ENCODE peak calls at places on chromosomes 12 and 14, in five cellular contexts. One of them, this sample, is unnamed.

GRCh38 chr14:39015360-39015961 is 87.6 kb downstream of the SEC23A start:
- DNase-seq in LNCaP clone FGC: no peak
- DNase-seq in foreskin fibroblast: peak
- DNase-seq in endothelial cell of umbilical vein: peak
- DNase-seq in tibial artery: no peak
- DNase-seq in this sample: no peak

GRCh38 chr12:49347307-49348237 is 884 bp downstream of the DNAJC22 start:
- DNase-seq in LNCaP clone FGC: peak
- DNase-seq in foreskin fibroblast: peak
- DNase-seq in endothelial cell of umbilical vein: peak
- DNase-seq in tibial artery: no peak
- DNase-seq in this sample: peak

GRCh38 chr12:52359511-52360103 is 7.7 kb downstream of the KRT85 start:
- DNase-seq in foreskin fibroblast: no peak
- DNase-seq in LNCaP clone FGC: no peak
- DNase-seq in tibial artery: peak
- DNase-seq in endothelial cell of umbilical vein: no peak
- DNase-seq in this sample: no peak

GRCh38 chr14:92513204-92513965 is at the start of gene RIN3:
- DNase-seq in LNCaP clone FGC: no peak
- DNase-seq in tibial artery: peak
- DNase-seq in endothelial cell of umbilical vein: peak
- DNase-seq in foreskin fibroblast: peak
- DNase-seq in this sample: peak

GRCh38 chr12:5085896-5086295 is 42.2 kb downstream of the KCNA5 start:
- DNase-seq in LNCaP clone FGC: no peak
- DNase-seq in tibial artery: no peak
- DNase-seq in endothelial cell of umbilical vein: no peak
- DNase-seq in foreskin fibroblast: peak
- DNase-seq in this sample: no peak

GRCh38 chr14:70622111-70622712 is 19.5 kb upstream of the TTC9 start:
- DNase-seq in LNCaP clone FGC: peak
- DNase-seq in foreskin fibroblast: peak
- DNase-seq in endothelial cell of umbilical vein: peak
- DNase-seq in tibial artery: no peak
- DNase-seq in this sample: peak

GRCh38 chr12:58176296-58176869 is 235.0 kb downstream of the ATP23 start:
- DNase-seq in tibial artery: no peak
- DNase-seq in foreskin fibroblast: peak
- DNase-seq in endothelial cell of umbilical vein: peak
- DNase-seq in LNCaP clone FGC: no peak
- DNase-seq in this sample: peak

GRCh38 chr12:121697093-121697698 is 15.4 kb upstream of the TMEM120B start:
- DNase-seq in foreskin fibroblast: no peak
- DNase-seq in tibial artery: no peak
- DNase-seq in LNCaP clone FGC: no peak
- DNase-seq in endothelial cell of umbilical vein: peak
- DNase-seq in this sample: no peak

GRCh38 chr12:26630546-26631027 is 202.4 kb downstream of the ITPR2 start:
- DNase-seq in foreskin fibroblast: peak
- DNase-seq in LNCaP clone FGC: no peak
- DNase-seq in tibial artery: no peak
- DNase-seq in endothelial cell of umbilical vein: peak
- DNase-seq in this sample: no peak

GRCh38 chr12:45785315-45785714 is 55.8 kb downstream of the ARID2 start:
- DNase-seq in foreskin fibroblast: no peak
- DNase-seq in LNCaP clone FGC: no peak
- DNase-seq in endothelial cell of umbilical vein: no peak
- DNase-seq in tibial artery: no peak
- DNase-seq in this sample: no peak
- TF ChIP-seq CTCF in foreskin fibroblast: no peak
- TF ChIP-seq CTCF in LNCaP clone FGC: no peak
- TF ChIP-seq CTCF in endothelial cell of umbilical vein: no peak
- TF ChIP-seq CTCF in tibial artery: no peak
- TF ChIP-seq CTCF in this sample: no peak

GRCh38 chr12:104669057-104669770 is 212.5 kb downstream of the CHST11 start:
- DNase-seq in endothelial cell of umbilical vein: peak
- DNase-seq in LNCaP clone FGC: no peak
- DNase-seq in tibial artery: no peak
- DNase-seq in foreskin fibroblast: no peak
- DNase-seq in this sample: no peak
- TF ChIP-seq CTCF in endothelial cell of umbilical vein: no peak
- TF ChIP-seq CTCF in LNCaP clone FGC: peak
- TF ChIP-seq CTCF in tibial artery: no peak
- TF ChIP-seq CTCF in foreskin fibroblast: no peak
- TF ChIP-seq CTCF in this sample: no peak

DNA sequence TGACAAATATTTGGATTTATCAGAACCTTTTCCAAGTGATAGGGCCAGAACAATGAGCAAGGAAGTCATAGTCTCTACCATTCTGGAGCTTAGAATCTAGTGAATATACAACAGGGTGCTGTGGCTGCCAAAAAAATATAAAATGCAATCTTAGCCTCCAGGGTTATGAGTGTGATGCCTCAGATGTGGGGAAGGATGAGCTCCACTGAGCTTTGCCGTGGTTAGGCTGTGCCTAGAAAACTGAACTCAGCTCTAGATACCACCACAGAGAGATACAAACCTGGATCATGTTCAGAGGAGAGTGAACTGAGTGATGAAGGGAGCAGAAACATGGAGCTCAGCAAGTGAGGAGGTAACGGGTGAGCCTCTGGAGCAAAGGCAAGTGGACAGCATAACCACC is 138.1 kb upstream of the HIF1A start:
- DNase-seq in LNCaP clone FGC: no peak
- DNase-seq in endothelial cell of umbilical vein: no peak
- DNase-seq in foreskin fibroblast: no peak
- DNase-seq in tibial artery: no peak
- DNase-seq in this sample: no peak
- TF ChIP-seq CTCF in LNCaP clone FGC: no peak
- TF ChIP-seq CTCF in endothelial cell of umbilical vein: no peak
- TF ChIP-seq CTCF in foreskin fibroblast: no peak
- TF ChIP-seq CTCF in tibial artery: no peak
- TF ChIP-seq CTCF in this sample: no peak

DNA sequence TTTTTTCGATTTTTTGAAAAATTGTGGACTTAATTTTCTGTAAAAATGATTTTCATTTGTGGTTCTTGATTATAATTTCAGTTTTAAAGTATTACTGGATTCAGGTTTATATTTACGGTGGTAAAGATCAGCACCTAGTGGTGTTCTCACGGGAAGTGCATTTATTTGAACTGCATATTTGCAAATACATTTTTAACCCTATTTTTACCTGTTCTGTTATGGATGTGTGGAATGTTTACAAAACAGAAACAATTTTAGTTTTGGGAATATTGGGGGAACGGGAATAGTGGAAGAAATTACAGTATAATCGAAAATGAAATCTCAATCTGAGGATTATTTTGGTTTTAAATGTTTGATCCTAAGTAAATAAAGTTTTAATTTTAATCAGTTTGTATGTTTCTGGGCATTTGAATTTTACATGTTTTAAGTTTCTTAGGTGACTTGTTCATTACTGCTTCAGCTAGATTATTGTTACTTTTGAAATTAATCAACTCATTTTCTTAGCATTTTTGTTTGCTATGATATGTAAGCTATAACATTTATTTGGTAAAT is 805 bp downstream of the ATF7IP start:
- DNase-seq in foreskin fibroblast: no peak
- DNase-seq in LNCaP clone FGC: peak
- DNase-seq in tibial artery: no peak
- DNase-seq in endothelial cell of umbilical vein: no peak
- DNase-seq in this sample: no peak
- TF ChIP-seq CTCF in foreskin fibroblast: peak
- TF ChIP-seq CTCF in LNCaP clone FGC: peak
- TF ChIP-seq CTCF in tibial artery: peak
- TF ChIP-seq CTCF in endothelial cell of umbilical vein: no peak
- TF ChIP-seq CTCF in this sample: no peak

DNA sequence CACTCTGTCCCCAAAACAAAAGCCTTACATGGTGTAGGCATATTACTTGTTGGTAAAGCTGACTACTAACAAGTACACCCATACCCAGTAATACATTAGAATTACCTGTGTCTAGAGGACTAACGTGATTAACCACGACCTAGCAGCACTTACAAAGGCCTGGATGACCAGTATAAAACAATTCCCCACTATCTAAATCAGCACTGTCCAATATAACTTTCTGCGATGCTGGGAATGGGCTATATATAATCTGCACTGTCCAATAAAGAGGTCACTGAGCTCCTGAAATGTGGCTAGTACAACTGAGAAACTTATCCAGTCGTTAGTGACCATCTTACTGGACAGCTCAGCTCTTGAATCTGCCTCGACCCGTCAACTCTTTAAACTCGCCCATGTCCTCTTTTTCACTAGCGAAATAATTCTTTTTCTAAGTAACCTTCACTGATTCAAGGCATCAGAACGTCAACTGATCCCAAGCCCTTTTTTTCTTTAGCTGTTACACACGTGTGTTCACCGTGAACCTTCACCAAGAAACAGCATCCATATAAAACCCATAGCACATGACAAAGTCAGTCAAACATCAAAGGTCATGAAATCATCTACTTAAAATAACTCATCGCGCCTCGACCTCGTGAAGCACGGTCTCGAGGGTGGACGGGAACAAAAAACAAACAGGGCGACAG is 911 bp upstream of the CIPC start:
- DNase-seq in foreskin fibroblast: peak
- DNase-seq in tibial artery: no peak
- DNase-seq in LNCaP clone FGC: no peak
- DNase-seq in endothelial cell of umbilical vein: no peak
- DNase-seq in this sample: no peak
- TF ChIP-seq CTCF in foreskin fibroblast: no peak
- TF ChIP-seq CTCF in tibial artery: peak
- TF ChIP-seq CTCF in LNCaP clone FGC: no peak
- TF ChIP-seq CTCF in endothelial cell of umbilical vein: no peak
- TF ChIP-seq CTCF in this sample: no peak

DNA sequence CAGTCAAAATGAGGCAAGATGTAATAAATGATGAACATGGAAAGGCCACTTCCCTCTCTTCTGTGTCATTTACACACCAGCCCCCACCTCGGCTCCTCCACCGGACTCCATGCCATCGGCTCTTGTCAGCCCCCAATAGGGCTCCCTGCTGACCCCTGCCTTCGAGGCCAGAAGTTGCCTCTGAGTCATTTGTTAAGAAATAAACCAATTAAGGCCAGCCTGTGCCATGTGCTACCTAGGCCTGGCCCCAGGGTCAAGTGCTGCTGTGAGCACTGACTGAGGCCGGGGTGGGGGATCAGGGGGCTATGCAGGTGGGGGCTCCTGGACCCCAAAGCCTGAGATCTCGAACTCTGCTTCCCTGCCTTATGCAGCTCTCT is 53.2 kb downstream of the TESC start:
- DNase-seq in foreskin fibroblast: no peak
- DNase-seq in tibial artery: no peak
- DNase-seq in endothelial cell of umbilical vein: no peak
- DNase-seq in LNCaP clone FGC: no peak
- DNase-seq in this sample: peak
- TF ChIP-seq CTCF in foreskin fibroblast: no peak
- TF ChIP-seq CTCF in tibial artery: no peak
- TF ChIP-seq CTCF in endothelial cell of umbilical vein: no peak
- TF ChIP-seq CTCF in LNCaP clone FGC: no peak
- TF ChIP-seq CTCF in this sample: no peak

This sample was measured in glutamatergic neuron.